ENCODE peak calls at places on chromosomes 11 and 22, in four cellular contexts. T is SJSA1, A is transverse colon, K is breast epithelium. F is an unnamed sample. For H3K4me1, the result is how much of the 10 kb centered on the place peaks cover.

GRCh38 chr11:15127341-15127740 is 12.6 kb downstream of the INSC start:
- DNase-seq in T (peak), K (no peak), A (no peak), F (no peak)

GRCh38 chr11:35040221-35040942 is 98.6 kb upstream of the CD44 start:
- DNase-seq in T (peak), A (no peak), K (no peak), F (peak)

GRCh38 chr11:34276465-34276864 is 81.3 kb downstream of the ABTB2 start:
- DNase-seq in T (no peak), A (no peak), K (no peak), F (no peak)

GRCh38 chr11:79082920-79083319 is 357.9 kb downstream of the TENM4 start:
- DNase-seq in T (no peak), K (no peak), A (no peak), F (no peak)

GRCh38 chr11:35647535-35648092 is 15.0 kb upstream of the TRIM44 start:
- DNase-seq in A (no peak), T (no peak), K (no peak), F (peak)

GRCh38 chr11:117498791-117499190 is 171.1 kb downstream of the CEP164 start:
- DNase-seq in A (no peak), T (no peak), K (no peak), F (no peak)

GRCh38 chr22:25051983-25052710 is 99.6 kb downstream of the KIAA1671 start:
- DNase-seq in T (no peak), K (no peak), A (peak), F (no peak)

GRCh38 chr11:78798567-78799170 is 224.0 kb upstream of the NARS2 start:
- DNase-seq in A (peak), K (no peak), T (peak), F (no peak)

GRCh38 chr11:6812391-6813005 is 13.0 kb upstream of the OR6A2 start:
- DNase-seq in K (no peak), A (no peak), T (peak), F (peak)

GRCh38 chr11:118785362-118785761 is 5.6 kb downstream of the DDX6 start:
- DNase-seq in A (no peak), T (no peak), K (no peak), F (no peak)

GRCh38 chr11:77200869-77201268 is 72.8 kb downstream of the MYO7A start:
- DNase-seq in T (no peak), A (no peak), K (no peak), F (no peak)

GRCh38 chr11:95477981-95478380 is 247.0 kb upstream of the SESN3 start:
- DNase-seq in K (no peak), T (no peak), A (no peak), F (no peak)

GRCh38 chr11:20551096-20551495 is 48.3 kb upstream of the SLC6A5 start:
- DNase-seq in T (no peak), K (no peak), A (no peak), F (no peak)

GRCh38 chr22:50730941-50731661 is 6.9 kb upstream of the ACR start:
- DNase-seq in A (no peak), K (no peak), T (no peak), F (no peak)

DNA sequence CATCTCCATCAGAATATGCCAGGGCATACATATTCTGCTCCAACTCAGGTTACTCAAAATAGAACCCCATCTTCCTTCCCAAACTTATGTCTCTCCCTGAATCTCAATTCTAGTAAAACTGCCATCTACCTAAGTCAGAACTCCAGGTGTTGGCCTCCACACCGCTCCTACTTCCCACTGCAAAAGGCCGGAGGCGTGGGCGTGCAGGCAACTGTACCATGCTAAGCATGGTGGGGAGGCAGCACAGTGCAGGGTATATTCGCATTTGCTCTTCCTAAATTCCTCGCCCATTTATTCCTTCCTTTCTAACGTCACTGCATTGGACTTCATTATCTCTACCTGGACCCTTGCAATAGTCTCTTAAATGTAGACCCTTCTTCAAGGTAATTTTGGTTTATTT is 97.8 kb downstream of the MICAL3 start:
- DNase-seq in K (no peak), T (no peak), A (no peak), F (no peak)
- H3K4me1 ChIP-seq in K (under half), T (under half), A (under half), F (under half)

GRCh38 chr11:45930031-45930794 is 7.8 kb downstream of the LARGE2 start:
- DNase-seq in T (no peak), A (peak), K (no peak), F (no peak)
- H3K4me1 ChIP-seq in T (under half), A (under half), K (under half), F (under half)

GRCh38 chr22:29310065-29310862 is 3.8 kb downstream of the GAS2L1 start:
- DNase-seq in T (no peak), K (no peak), A (no peak), F (no peak)

GRCh38 chr22:29309332-29310064 is 3.0 kb downstream of the GAS2L1 start:
- DNase-seq in K (no peak), A (peak), T (no peak), F (no peak)

GRCh38 chr22:29307658-29308147 is 1.3 kb downstream of the GAS2L1 start:
- DNase-seq in T (no peak), K (no peak), A (no peak), F (no peak)

GRCh38 chr22:29308148-29308790 is 1.8 kb downstream of the GAS2L1 start:
- DNase-seq in T (no peak), K (no peak), A (no peak), F (no peak)

GRCh38 chr22:29308791-29309262 is 2.4 kb downstream of the GAS2L1 start:
- DNase-seq in K (no peak), A (peak), T (no peak), F (no peak)
- H3K4me1 ChIP-seq in K (under half), A (half or more), T (under half), F (under half)

GRCh38 chr11:93528252-93528651 is 14.9 kb downstream of the SMCO4 start:
- DNase-seq in K (no peak), A (no peak), T (no peak), F (no peak)

GRCh38 chr11:93525601-93526000 is 17.6 kb downstream of the SMCO4 start:
- DNase-seq in T (no peak), K (no peak), A (no peak), F (no peak)

GRCh38 chr11:93528757-93529639 is 14.2 kb downstream of the SMCO4 start:
- DNase-seq in T (no peak), K (no peak), A (no peak), F (no peak)

GRCh38 chr11:93526058-93526633 is 17.0 kb downstream of the SMCO4 start:
- DNase-seq in T (no peak), A (no peak), K (no peak), F (no peak)

DNA sequence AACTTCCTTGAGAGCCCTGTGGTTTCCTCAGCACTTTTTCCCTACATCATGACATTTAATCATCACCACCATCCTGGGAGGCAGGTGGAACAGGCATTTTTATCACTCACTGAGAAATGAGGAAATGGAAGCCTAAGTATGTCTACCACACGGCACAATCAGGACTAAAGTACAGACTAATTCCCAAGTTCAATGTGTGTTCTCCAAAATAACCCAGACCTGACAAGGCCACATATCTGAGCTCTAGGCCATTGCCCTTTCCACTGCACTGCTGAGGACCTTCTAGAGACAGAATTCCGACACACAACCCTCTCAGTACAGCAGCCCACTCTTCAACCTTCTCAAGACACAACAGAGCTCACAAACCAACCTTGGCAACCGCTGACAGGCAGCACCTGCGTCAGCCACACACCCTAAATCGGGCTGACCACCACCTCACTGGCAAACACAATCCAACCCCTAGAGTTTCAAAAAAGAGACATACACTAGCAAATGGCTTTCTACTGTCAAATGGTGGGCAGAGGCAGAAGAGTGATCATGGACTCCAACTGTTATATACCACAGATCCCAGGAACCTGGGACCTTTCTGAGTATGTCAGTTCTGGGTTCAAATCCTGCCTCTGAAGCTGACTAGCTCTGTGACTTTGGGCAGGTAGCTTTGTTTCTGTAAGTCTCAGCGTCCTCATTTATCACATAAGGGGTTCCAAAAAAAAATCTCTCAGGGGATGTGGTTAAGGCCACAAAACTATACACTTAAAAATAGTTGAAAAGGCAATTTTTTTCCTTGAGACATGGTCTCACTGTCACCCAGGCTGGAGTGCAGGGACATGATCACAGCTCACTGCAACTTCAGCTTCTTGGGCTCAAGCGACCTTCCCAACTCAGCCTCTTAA is 16.3 kb downstream of the SMCO4 start:
- DNase-seq in A (no peak), T (no peak), K (no peak), F (no peak)
- H3K4me1 ChIP-seq in A (under half), T (under half), K (under half), F (under half)

GRCh38 chr11:1305063-1305495 is 4.4 kb downstream of the TOLLIP start:
- DNase-seq in A (no peak), K (no peak), T (no peak), F (no peak)

GRCh38 chr11:1304376-1304775 is 5.1 kb downstream of the TOLLIP start:
- DNase-seq in K (no peak), T (no peak), A (peak), F (no peak)

GRCh38 chr11:1302461-1303073 is 6.9 kb downstream of the TOLLIP start:
- DNase-seq in K (no peak), T (no peak), A (no peak), F (no peak)

GRCh38 chr11:1303196-1303821 is 6.1 kb downstream of the TOLLIP start:
- DNase-seq in K (peak), A (peak), T (no peak), F (peak)

DNA sequence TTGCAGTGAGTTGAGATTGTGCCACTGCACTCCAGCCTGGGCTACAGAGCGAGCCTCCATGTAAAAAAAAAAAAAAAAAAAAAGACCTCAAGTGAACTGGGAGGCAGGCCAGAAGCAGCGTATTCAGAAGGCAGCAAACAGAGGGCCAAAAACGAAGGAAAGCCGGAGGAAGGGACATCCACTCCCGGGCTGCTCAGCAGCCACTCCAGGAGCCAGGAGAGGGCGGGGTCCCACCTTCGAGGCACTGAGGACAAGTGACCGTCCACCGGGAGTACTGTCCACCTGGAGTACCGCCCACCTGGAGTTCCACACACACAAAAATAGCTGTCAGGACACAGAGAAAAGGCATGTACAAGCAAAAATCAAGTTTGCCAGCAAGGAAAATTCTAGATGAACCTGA is 5.5 kb downstream of the TOLLIP start:
- DNase-seq in A (peak), K (peak), T (no peak), F (no peak)
- H3K4me1 ChIP-seq in A (half or more), K (under half), T (under half), F (under half)